ENCODE peak calls at places on chromosome 17, in eight cellular contexts. R, D, K, J, M, T, U and Y are unnamed samples.

GRCh38 chr17:36127882-36128369 is 24.3 kb downstream of the CCL4 start:
- DNase-seq in T (no peak), R (no peak), K (no peak), D (no peak), U (no peak), J (no peak), M (no peak), Y (no peak)

GRCh38 chr17:48871551-48872351 is 20.8 kb upstream of the ATP5MC1 start:
- DNase-seq in M (peak), K (no peak), T (peak), U (no peak), D (no peak), J (no peak), R (peak), Y (no peak)

GRCh38 chr17:65855245-65855644 is 293.8 kb upstream of the AXIN2 start:
- DNase-seq in K (no peak), D (peak), M (no peak), J (peak), U (peak), T (no peak), R (peak), Y (no peak)

GRCh38 chr17:67055811-67056745 is 11.7 kb downstream of the CACNG1 start:
- DNase-seq in D (no peak), U (no peak), K (peak), R (peak), M (no peak), T (no peak), J (no peak), Y (no peak)

GRCh38 chr17:9472541-9472940 is 103.1 kb downstream of the STX8 start:
- DNase-seq in J (no peak), D (peak), R (no peak), K (no peak), M (peak), U (no peak), T (no peak), Y (no peak)

GRCh38 chr17:1108810-1109605 is 70.8 kb downstream of the ABR start:
- DNase-seq in U (peak), K (peak), J (peak), T (no peak), M (peak), D (peak), R (peak), Y (no peak)

GRCh38 chr17:62741290-62741689 is 66.8 kb downstream of the MARCHF10 start:
- DNase-seq in M (no peak), K (no peak), T (no peak), J (no peak), U (no peak), D (no peak), R (no peak), Y (no peak)

GRCh38 chr17:66904760-66905637 is 59.5 kb upstream of the CACNG4 start:
- DNase-seq in T (no peak), J (peak), R (no peak), M (peak), K (no peak), D (peak), U (peak), Y (no peak)

GRCh38 chr17:80782536-80783427 is 208.9 kb upstream of the CHMP6 start:
- DNase-seq in T (no peak), K (no peak), D (no peak), M (no peak), J (no peak), R (no peak), U (no peak), Y (no peak)

GRCh38 chr17:69478916-69479315 is 64.4 kb downstream of the MAP2K6 start:
- DNase-seq in T (no peak), M (no peak), U (no peak), D (no peak), J (peak), K (no peak), R (no peak), Y (no peak)

GRCh38 chr17:206941-207560 is 25.6 kb upstream of the DOC2B start:
- DNase-seq in M (no peak), U (no peak), R (no peak), D (no peak), K (no peak), T (no peak), J (no peak), Y (no peak)

GRCh38 chr17:72926171-72926570 is 166.3 kb downstream of the SLC39A11 start:
- DNase-seq in D (peak), M (no peak), T (no peak), U (no peak), R (no peak), K (no peak), J (no peak), Y (no peak)

GRCh38 chr17:17749921-17750320 is 68.7 kb downstream of the RAI1 start:
- DNase-seq in J (peak), K (peak), U (peak), D (no peak), R (peak), M (no peak), T (no peak), Y (no peak)

GRCh38 chr17:61689610-61690180 is 98.7 kb upstream of the NACA2 start:
- DNase-seq in K (no peak), T (no peak), M (no peak), U (peak), R (no peak), D (peak), J (peak), Y (no peak)

GRCh38 chr17:43695968-43696865 is 34.5 kb upstream of the MEOX1 start:
- DNase-seq in R (no peak), D (peak), M (no peak), J (no peak), U (no peak), T (peak), K (no peak), Y (no peak)

GRCh38 chr17:36717088-36717487 is 115.7 kb downstream of the MRM1 start:
- DNase-seq in T (no peak), U (no peak), D (no peak), R (no peak), J (no peak), M (no peak), K (no peak), Y (no peak)

GRCh38 chr17:58630883-58631522 is 60.8 kb downstream of the TEX14 start:
- DNase-seq in K (no peak), U (no peak), M (no peak), R (peak), J (no peak), D (no peak), T (peak), Y (no peak)

GRCh38 chr17:77581480-77581879 is 377.0 kb upstream of the TNRC6C start:
- DNase-seq in R (no peak), J (peak), K (no peak), T (no peak), D (peak), M (no peak), U (peak), Y (no peak)

GRCh38 chr17:77842148-77842905 is 116.2 kb upstream of the TNRC6C start:
- DNase-seq in J (peak), U (no peak), D (no peak), K (no peak), R (no peak), T (no peak), M (no peak), Y (peak)

GRCh38 chr17:76696763-76697701 is 13.7 kb downstream of the MXRA7 start:
- DNase-seq in M (no peak), D (peak), R (no peak), J (peak), K (peak), T (no peak), U (no peak), Y (no peak)

GRCh38 chr17:58312021-58312630 is 16.5 kb downstream of the TSPOAP1 start:
- DNase-seq in T (peak), M (no peak), K (no peak), D (no peak), J (no peak), R (no peak), U (no peak), Y (peak)

GRCh38 chr17:9987779-9988585 is 82.9 kb upstream of the RCVRN start:
- DNase-seq in J (no peak), U (no peak), M (no peak), R (peak), K (peak), T (no peak), D (no peak), Y (no peak)

GRCh38 chr17:306536-307294 is 45.9 kb downstream of the RPH3AL start:
- DNase-seq in T (no peak), D (no peak), M (no peak), K (no peak), R (no peak), J (no peak), U (no peak), Y (peak)

GRCh38 chr17:44878627-44879221 is 20.5 kb downstream of the EFTUD2 start:
- DNase-seq in K (peak), J (peak), T (no peak), M (no peak), D (peak), R (peak), U (peak), Y (no peak)

GRCh38 chr17:19018600-19018950 is 14.0 kb upstream of the FAM83G start:
- DNase-seq in R (no peak), K (no peak), J (no peak), D (no peak), U (no peak), T (no peak), M (no peak), Y (no peak)

GRCh38 chr17:44541884-44542581 is 15.3 kb upstream of the FZD2 start:
- DNase-seq in D (no peak), T (no peak), R (no peak), M (no peak), J (no peak), U (no peak), K (no peak), Y (peak)

GRCh38 chr17:35666967-35667552 is 64.4 kb upstream of the RASL10B start:
- DNase-seq in M (no peak), D (peak), U (peak), J (no peak), K (no peak), R (no peak), T (no peak), Y (no peak)

GRCh38 chr17:61410100-61410551 is 10.5 kb downstream of the TBX2 start:
- DNase-seq in D (no peak), R (no peak), T (peak), M (no peak), U (no peak), K (peak), J (no peak), Y (peak)

GRCh38 chr17:78824240-78824639 is 16.4 kb downstream of the USP36 start:
- DNase-seq in T (no peak), D (no peak), U (no peak), R (no peak), J (no peak), M (no peak), K (no peak), Y (no peak)

GRCh38 chr17:17757391-17757791 is 76.1 kb downstream of the RAI1 start:
- DNase-seq in M (no peak), U (no peak), R (no peak), J (no peak), K (no peak), D (no peak), T (no peak), Y (no peak)

GRCh38 chr17:64358261-64358788 is 32.3 kb downstream of the PECAM1 start:
- DNase-seq in J (no peak), K (no peak), U (no peak), T (no peak), M (no peak), D (no peak), R (no peak), Y (peak)

GRCh38 chr17:83182620-83183063 is 103.2 kb downstream of the METRNL start:
- DNase-seq in K (no peak), U (no peak), T (peak), R (peak), M (peak), J (no peak), D (no peak), Y (peak)

GRCh38 chr17:6928193-6928592 is 67.7 kb upstream of the ALOX12 start:
- DNase-seq in M (no peak), R (no peak), K (no peak), T (no peak), U (no peak), D (no peak), J (no peak), Y (no peak)

GRCh38 chr17:36195474-36196098 is 972 bp downstream of the CCL3L1 start:
- DNase-seq in R (no peak), J (no peak), D (no peak), U (no peak), K (no peak), M (no peak), T (no peak), Y (no peak)

GRCh38 chr17:55635253-55635766 is 87.4 kb downstream of the TMEM100 start:
- DNase-seq in J (no peak), T (no peak), R (no peak), M (peak), D (no peak), U (no peak), K (no peak), Y (no peak)

GRCh38 chr17:14471052-14471451 is 170.2 kb downstream of the HS3ST3B1 start:
- DNase-seq in K (no peak), T (no peak), M (no peak), J (peak), U (peak), D (peak), R (no peak), Y (no peak)

GRCh38 chr17:34356194-34356593 is at the start of gene CCL13:
- DNase-seq in D (no peak), M (no peak), T (peak), J (no peak), K (no peak), R (no peak), U (no peak), Y (no peak)

GRCh38 chr17:42405963-42406495 is 17.0 kb downstream of the CAVIN1 start:
- DNase-seq in M (peak), U (peak), K (peak), D (peak), R (peak), T (peak), J (no peak), Y (no peak)

GRCh38 chr17:42402121-42402516 is 13.9 kb upstream of the STAT3 start:
- DNase-seq in J (no peak), K (no peak), U (no peak), M (no peak), R (peak), T (no peak), D (no peak), Y (no peak)

GRCh38 chr17:42405076-42405475 is 16.8 kb upstream of the STAT3 start:
- DNase-seq in R (no peak), M (no peak), U (no peak), T (no peak), K (no peak), D (no peak), J (no peak), Y (peak)

GRCh38 chr17:42404326-42405055 is 16.2 kb upstream of the STAT3 start:
- DNase-seq in D (no peak), T (no peak), M (no peak), K (no peak), J (no peak), U (no peak), R (no peak), Y (peak)

DNA sequence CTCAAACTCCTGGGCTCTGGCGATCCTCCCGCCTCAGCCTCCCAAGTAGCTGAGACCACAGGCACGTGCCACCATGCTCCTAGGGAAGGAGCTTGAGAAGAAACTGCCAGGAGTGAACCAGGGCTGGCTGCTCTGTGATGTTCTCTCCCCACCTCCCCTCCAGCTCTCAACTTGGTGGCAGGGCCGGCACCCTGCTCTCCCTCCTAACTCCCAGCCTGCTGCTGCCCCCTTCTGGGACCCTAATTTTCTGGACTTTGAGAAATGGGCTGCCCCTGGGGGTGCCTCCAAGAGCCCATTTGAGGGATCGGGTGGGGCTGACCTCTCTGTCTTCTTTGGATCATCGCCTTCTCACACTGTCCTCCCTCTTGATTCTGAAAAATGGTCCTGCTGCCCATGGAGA is 14.9 kb upstream of the STAT3 start:
- DNase-seq in T (no peak), J (no peak), U (no peak), K (peak), D (no peak), M (no peak), R (peak), Y (peak)
- TF ChIP-seq CTCF in T (peak), J (no peak), U (no peak), K (peak), D (no peak), M (no peak), R (no peak), Y (peak)

GRCh38 chr17:51346218-51346982 is 86.1 kb downstream of the UTP18 start:
- DNase-seq in D (no peak), K (no peak), U (no peak), R (no peak), M (no peak), T (no peak), J (no peak), Y (no peak)

GRCh38 chr17:51341457-51341856 is 81.1 kb downstream of the UTP18 start:
- DNase-seq in T (no peak), K (no peak), D (no peak), J (no peak), U (no peak), R (no peak), M (no peak), Y (no peak)

GRCh38 chr17:51336112-51336822 is 75.9 kb downstream of the UTP18 start:
- DNase-seq in T (no peak), R (no peak), D (no peak), J (no peak), K (no peak), U (no peak), M (no peak), Y (no peak)

GRCh38 chr17:51347851-51348584 is 87.7 kb downstream of the UTP18 start:
- DNase-seq in U (no peak), M (no peak), R (no peak), D (no peak), T (no peak), J (no peak), K (no peak), Y (no peak)

GRCh38 chr17:51342257-51342656 is 81.9 kb downstream of the UTP18 start:
- DNase-seq in K (no peak), T (no peak), J (no peak), D (no peak), M (no peak), R (no peak), U (no peak), Y (no peak)
- TF ChIP-seq CTCF in K (no peak), T (no peak), J (no peak), D (no peak), M (no peak), R (no peak), U (no peak), Y (no peak)

GRCh38 chr17:46975287-46975686 is 3.8 kb downstream of the RPRML start:
- DNase-seq in J (no peak), U (no peak), T (no peak), M (no peak), D (no peak), K (no peak), R (no peak), Y (no peak)
- TF ChIP-seq CTCF in J (no peak), U (no peak), T (no peak), M (no peak), D (no peak), K (no peak), R (no peak), Y (no peak)

DNA sequence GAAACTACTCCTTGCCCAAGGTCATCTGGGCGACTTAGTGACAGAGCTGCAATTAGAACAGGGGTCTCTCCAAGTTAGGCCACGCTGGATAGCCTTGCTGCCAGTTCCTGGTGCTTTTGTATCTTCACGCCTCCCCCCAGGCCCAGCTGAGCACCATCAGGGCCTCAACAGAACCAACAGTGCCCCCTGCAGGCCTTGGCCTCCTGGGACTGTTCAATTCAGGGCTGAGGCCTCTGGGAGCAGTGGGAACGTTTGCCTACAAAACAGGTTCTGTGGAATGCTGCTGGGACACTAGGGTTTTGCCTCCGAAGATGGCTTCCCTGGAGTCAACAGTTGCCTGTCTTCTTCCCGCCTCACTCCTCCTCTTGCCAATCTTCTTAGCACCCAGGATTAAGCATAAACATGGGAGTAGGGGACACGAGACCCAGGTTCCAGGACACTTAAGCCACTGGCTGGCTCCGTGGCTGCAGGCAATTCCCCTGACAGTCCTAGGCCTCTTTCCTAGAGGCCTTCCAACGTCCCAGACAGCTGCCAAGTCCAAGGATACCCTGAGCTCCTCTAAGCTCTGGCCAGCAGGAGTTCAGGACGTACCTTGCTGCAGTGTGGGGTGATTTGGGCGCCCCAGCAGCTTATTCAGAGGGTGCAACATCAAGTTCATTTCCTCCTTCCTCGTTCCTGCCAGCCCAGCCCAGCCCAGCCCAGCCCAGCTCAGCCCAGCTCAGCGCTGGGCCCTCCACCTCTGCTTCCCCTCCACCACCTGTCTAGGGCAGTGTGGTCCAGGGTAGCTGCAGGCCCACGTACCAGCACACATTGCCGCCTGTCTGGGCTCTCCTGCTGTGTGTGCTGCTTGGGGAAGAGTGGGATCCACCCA is 246.6 kb upstream of the RPL38 start:
- DNase-seq in M (no peak), U (peak), R (peak), K (peak), D (no peak), J (peak), T (no peak), Y (no peak)
- TF ChIP-seq CTCF in M (no peak), U (peak), R (peak), K (peak), D (peak), J (peak), T (no peak), Y (peak)

GRCh38 chr17:5555254-5555653 is 29.1 kb downstream of the NLRP1 start:
- DNase-seq in J (no peak), R (no peak), T (no peak), U (peak), M (no peak), K (no peak), D (peak), Y (no peak)
- TF ChIP-seq CTCF in J (no peak), R (no peak), T (no peak), U (no peak), M (no peak), K (no peak), D (no peak), Y (no peak)

GRCh38 chr17:27529230-27529796 is 73.1 kb downstream of the KSR1 start:
- DNase-seq in U (peak), J (no peak), D (peak), R (no peak), T (no peak), M (no peak), K (no peak), Y (peak)
- TF ChIP-seq CTCF in U (no peak), J (no peak), D (no peak), R (no peak), T (no peak), M (no peak), K (no peak), Y (peak)